ENCODE peak calls at places on chromosomes 2 and 18, in seven cellular contexts. L is IMR-90; E is naive thymus-derived CD8-positive, alpha-beta T cell; A is activated CD4-positive, alpha-beta T cell treated with anti-CD3 and anti-CD28 coated beads, Interleukin-2, amount 50 U/mL, for 24 hours; F is HEK293T; I is CD8-positive, alpha-beta T cell; M is lower lobe of right lung. O is an unnamed sample.

GRCh38 chr2:182435754-182436153 is 8.9 kb upstream of the PDE1A start:
- DNase-seq in I (no peak), A (no peak), L (peak; percentile 65), M (no peak), E (no peak), F (no peak), O (no peak)

GRCh38 chr2:120314656-120315366 is 31.1 kb upstream of the INHBB start:
- DNase-seq in I (no peak), F (no peak), M (no peak), A (no peak), E (peak; percentile 63), L (no peak), O (no peak)

GRCh38 chr2:241234066-241234790 is 45.8 kb downstream of the ANO7 start:
- DNase-seq in L (no peak), A (no peak), M (no peak), F (no peak), E (no peak), I (no peak), O (peak; percentile 54)

GRCh38 chr2:234395801-234396478 is 100.9 kb downstream of the ARL4C start:
- DNase-seq in E (no peak), M (no peak), F (no peak), L (no peak), I (no peak), A (no peak), O (no peak)

GRCh38 chr2:72340665-72341064 is 193.0 kb upstream of the CYP26B1 start:
- DNase-seq in I (no peak), L (no peak), F (no peak), E (no peak), M (no peak), A (no peak), O (no peak)

GRCh38 chr18:46518438-46518837 is 138.6 kb downstream of the LOXHD1 start:
- DNase-seq in I (no peak), E (no peak), M (no peak), F (no peak), A (no peak), L (no peak), O (peak; percentile 76)

GRCh38 chr2:62724106-62724505 is 18.6 kb downstream of the EHBP1 start:
- DNase-seq in M (no peak), L (peak; percentile 22), F (no peak), E (no peak), A (no peak), I (no peak), O (no peak)

GRCh38 chr2:212548459-212548815 is 9.8 kb upstream of the ERBB4 start:
- DNase-seq in I (no peak), F (peak; percentile 12), A (no peak), E (no peak), M (no peak), L (peak; percentile 28), O (no peak)

GRCh38 chr2:149375801-149376349 is 45.5 kb downstream of the LYPD6 start:
- DNase-seq in A (no peak), I (no peak), M (no peak), L (no peak), E (no peak), F (no peak), O (no peak)

GRCh38 chr2:113370478-113371091 is 66.9 kb upstream of the ZNG1B start:
- DNase-seq in A (peak; percentile 21), M (peak; percentile 69), I (peak; percentile 52), L (peak; percentile 72), E (peak; percentile 78), F (peak; percentile 71), O (no peak)

GRCh38 chr18:34039194-34039593 is 185.5 kb downstream of the NOL4 start:
- DNase-seq in E (no peak), A (no peak), M (no peak), L (no peak), F (no peak), I (no peak), O (no peak)